ENCODE peak calls at places on chromosomes 16 and 17, in ten cellular contexts. One of them, this sample, is unnamed.

GRCh38 chr17:1108810-1109605 is 70.8 kb downstream of the ABR start:
- DNase-seq in HCT116: no peak
- DNase-seq in PC-3: peak
- DNase-seq in CD8-positive, alpha-beta T cell: peak
- DNase-seq in psoas muscle: peak
- DNase-seq in esophagus squamous epithelium: no peak
- DNase-seq in endothelial cell of umbilical vein: peak
- DNase-seq in SJCRH30: no peak
- DNase-seq in right cardiac atrium: peak
- DNase-seq in GM23248: peak
- DNase-seq in this sample: peak

GRCh38 chr16:11342021-11342855 is 3.0 kb upstream of the RMI2 start:
- DNase-seq in psoas muscle: no peak
- DNase-seq in GM23248: no peak
- DNase-seq in right cardiac atrium: no peak
- DNase-seq in SJCRH30: no peak
- DNase-seq in esophagus squamous epithelium: no peak
- DNase-seq in HCT116: no peak
- DNase-seq in CD8-positive, alpha-beta T cell: no peak
- DNase-seq in endothelial cell of umbilical vein: no peak
- DNase-seq in PC-3: no peak
- DNase-seq in this sample: no peak

GRCh38 chr16:66363196-66363777 is 3.2 kb upstream of the CDH5 start:
- DNase-seq in SJCRH30: no peak
- DNase-seq in esophagus squamous epithelium: no peak
- DNase-seq in psoas muscle: no peak
- DNase-seq in HCT116: no peak
- DNase-seq in PC-3: no peak
- DNase-seq in endothelial cell of umbilical vein: no peak
- DNase-seq in right cardiac atrium: no peak
- DNase-seq in CD8-positive, alpha-beta T cell: no peak
- DNase-seq in GM23248: no peak
- DNase-seq in this sample: no peak

GRCh38 chr17:18235743-18236256 is 10.4 kb downstream of the LLGL1 start:
- DNase-seq in endothelial cell of umbilical vein: peak
- DNase-seq in PC-3: peak
- DNase-seq in esophagus squamous epithelium: no peak
- DNase-seq in right cardiac atrium: peak
- DNase-seq in GM23248: peak
- DNase-seq in SJCRH30: no peak
- DNase-seq in psoas muscle: no peak
- DNase-seq in HCT116: no peak
- DNase-seq in CD8-positive, alpha-beta T cell: no peak
- DNase-seq in this sample: no peak

GRCh38 chr17:17342242-17342945 is 39.2 kb downstream of the NT5M start:
- DNase-seq in endothelial cell of umbilical vein: no peak
- DNase-seq in CD8-positive, alpha-beta T cell: no peak
- DNase-seq in GM23248: no peak
- DNase-seq in HCT116: no peak
- DNase-seq in right cardiac atrium: no peak
- DNase-seq in PC-3: no peak
- DNase-seq in psoas muscle: no peak
- DNase-seq in SJCRH30: no peak
- DNase-seq in esophagus squamous epithelium: no peak
- DNase-seq in this sample: no peak

GRCh38 chr17:36610472-36610871 is 9.1 kb downstream of the MRM1 start:
- DNase-seq in SJCRH30: no peak
- DNase-seq in PC-3: no peak
- DNase-seq in CD8-positive, alpha-beta T cell: no peak
- DNase-seq in right cardiac atrium: no peak
- DNase-seq in GM23248: peak
- DNase-seq in esophagus squamous epithelium: no peak
- DNase-seq in psoas muscle: peak
- DNase-seq in HCT116: no peak
- DNase-seq in endothelial cell of umbilical vein: no peak
- DNase-seq in this sample: no peak

GRCh38 chr16:21277927-21278706 is at the start of gene CRYM:
- DNase-seq in right cardiac atrium: peak
- DNase-seq in PC-3: peak
- DNase-seq in endothelial cell of umbilical vein: peak
- DNase-seq in esophagus squamous epithelium: no peak
- DNase-seq in HCT116: no peak
- DNase-seq in psoas muscle: peak
- DNase-seq in GM23248: peak
- DNase-seq in CD8-positive, alpha-beta T cell: no peak
- DNase-seq in SJCRH30: no peak
- DNase-seq in this sample: peak

GRCh38 chr16:57276596-57276995 is 7.9 kb downstream of the PLLP start:
- DNase-seq in PC-3: peak
- DNase-seq in psoas muscle: no peak
- DNase-seq in SJCRH30: peak
- DNase-seq in GM23248: peak
- DNase-seq in CD8-positive, alpha-beta T cell: no peak
- DNase-seq in esophagus squamous epithelium: no peak
- DNase-seq in endothelial cell of umbilical vein: no peak
- DNase-seq in right cardiac atrium: no peak
- DNase-seq in HCT116: no peak
- DNase-seq in this sample: no peak

DNA sequence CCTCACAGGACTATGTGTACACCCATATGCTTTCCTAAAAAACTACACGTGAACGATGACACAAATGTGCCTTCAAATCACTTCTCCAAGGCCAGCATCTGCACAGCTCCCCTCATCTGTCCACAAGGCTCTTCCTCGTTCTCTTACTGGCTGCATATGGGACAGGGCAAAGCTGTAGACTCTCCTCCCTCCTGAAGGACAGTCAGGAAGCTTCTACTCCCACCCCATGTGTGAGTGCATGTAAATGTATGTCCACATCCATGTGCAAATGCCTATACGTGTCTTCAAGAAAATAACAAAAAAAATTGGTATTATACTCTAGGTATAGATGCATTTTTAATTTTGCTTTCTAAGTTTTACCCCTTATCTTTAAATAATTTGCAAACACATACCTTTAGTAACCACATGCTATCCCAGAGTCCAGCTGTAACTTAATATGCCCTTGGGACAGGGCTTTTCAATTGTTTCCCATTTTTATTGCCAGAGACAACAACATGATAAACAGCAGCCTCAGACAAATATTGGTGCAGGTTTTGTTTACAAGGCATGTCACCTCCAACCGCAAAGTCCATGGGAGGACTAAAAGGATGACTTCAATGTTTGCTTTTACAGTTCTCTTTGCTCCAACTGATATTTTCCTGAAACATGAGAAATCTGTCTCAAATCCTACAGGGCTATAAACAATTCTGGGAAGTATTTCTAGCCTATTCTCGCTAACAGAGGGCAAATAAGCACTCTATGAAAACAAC is 31.6 kb upstream of the FAAP100 start:
- DNase-seq in psoas muscle: no peak
- DNase-seq in GM23248: no peak
- DNase-seq in SJCRH30: no peak
- DNase-seq in right cardiac atrium: no peak
- DNase-seq in endothelial cell of umbilical vein: peak
- DNase-seq in esophagus squamous epithelium: no peak
- DNase-seq in PC-3: peak
- DNase-seq in HCT116: no peak
- DNase-seq in CD8-positive, alpha-beta T cell: no peak
- DNase-seq in this sample: no peak
- H3K27ac ChIP-seq in psoas muscle: no peak
- H3K27ac ChIP-seq in GM23248: no peak
- H3K27ac ChIP-seq in SJCRH30: no peak
- H3K27ac ChIP-seq in right cardiac atrium: no peak
- H3K27ac ChIP-seq in endothelial cell of umbilical vein: no peak
- H3K27ac ChIP-seq in esophagus squamous epithelium: no peak
- H3K27ac ChIP-seq in PC-3: peak
- H3K27ac ChIP-seq in HCT116: no peak
- H3K27ac ChIP-seq in CD8-positive, alpha-beta T cell: no peak
- H3K27ac ChIP-seq in this sample: no peak

GRCh38 chr17:21425736-21426135 is 49.6 kb downstream of the KCNJ12 start:
- DNase-seq in PC-3: no peak
- DNase-seq in esophagus squamous epithelium: no peak
- DNase-seq in CD8-positive, alpha-beta T cell: no peak
- DNase-seq in endothelial cell of umbilical vein: no peak
- DNase-seq in HCT116: no peak
- DNase-seq in SJCRH30: no peak
- DNase-seq in psoas muscle: no peak
- DNase-seq in right cardiac atrium: no peak
- DNase-seq in GM23248: peak
- DNase-seq in this sample: no peak
- H3K4me3 ChIP-seq in PC-3: no peak
- H3K4me3 ChIP-seq in esophagus squamous epithelium: no peak
- H3K4me3 ChIP-seq in CD8-positive, alpha-beta T cell: no peak
- H3K4me3 ChIP-seq in endothelial cell of umbilical vein: no peak
- H3K4me3 ChIP-seq in HCT116: no peak
- H3K4me3 ChIP-seq in SJCRH30: no peak
- H3K4me3 ChIP-seq in psoas muscle: no peak
- H3K4me3 ChIP-seq in right cardiac atrium: no peak
- H3K4me3 ChIP-seq in GM23248: no peak
- H3K4me3 ChIP-seq in this sample: no peak

GRCh38 chr17:81941484-81942166 is 4.5 kb upstream of the PYCR1 start:
- DNase-seq in esophagus squamous epithelium: no peak
- DNase-seq in GM23248: no peak
- DNase-seq in psoas muscle: peak
- DNase-seq in PC-3: no peak
- DNase-seq in HCT116: no peak
- DNase-seq in SJCRH30: peak
- DNase-seq in right cardiac atrium: peak
- DNase-seq in CD8-positive, alpha-beta T cell: no peak
- DNase-seq in endothelial cell of umbilical vein: no peak
- DNase-seq in this sample: peak

GRCh38 chr17:81940538-81941483 is 3.7 kb upstream of the PYCR1 start:
- DNase-seq in SJCRH30: no peak
- DNase-seq in GM23248: no peak
- DNase-seq in psoas muscle: no peak
- DNase-seq in esophagus squamous epithelium: no peak
- DNase-seq in CD8-positive, alpha-beta T cell: no peak
- DNase-seq in PC-3: no peak
- DNase-seq in endothelial cell of umbilical vein: no peak
- DNase-seq in right cardiac atrium: peak
- DNase-seq in HCT116: no peak
- DNase-seq in this sample: no peak

GRCh38 chr17:81939881-81940385 is 2.8 kb upstream of the PYCR1 start:
- DNase-seq in CD8-positive, alpha-beta T cell: no peak
- DNase-seq in psoas muscle: peak
- DNase-seq in HCT116: no peak
- DNase-seq in PC-3: no peak
- DNase-seq in right cardiac atrium: peak
- DNase-seq in GM23248: peak
- DNase-seq in endothelial cell of umbilical vein: no peak
- DNase-seq in esophagus squamous epithelium: no peak
- DNase-seq in SJCRH30: no peak
- DNase-seq in this sample: peak

GRCh38 chr17:81944858-81945257 is 2.2 kb downstream of the MYADML2 start:
- DNase-seq in SJCRH30: no peak
- DNase-seq in PC-3: no peak
- DNase-seq in right cardiac atrium: no peak
- DNase-seq in GM23248: no peak
- DNase-seq in psoas muscle: no peak
- DNase-seq in CD8-positive, alpha-beta T cell: no peak
- DNase-seq in endothelial cell of umbilical vein: no peak
- DNase-seq in esophagus squamous epithelium: no peak
- DNase-seq in HCT116: no peak
- DNase-seq in this sample: no peak

GRCh38 chr17:81942167-81942553 is 4.9 kb downstream of the MYADML2 start:
- DNase-seq in endothelial cell of umbilical vein: no peak
- DNase-seq in GM23248: no peak
- DNase-seq in PC-3: no peak
- DNase-seq in right cardiac atrium: peak
- DNase-seq in psoas muscle: no peak
- DNase-seq in HCT116: no peak
- DNase-seq in SJCRH30: no peak
- DNase-seq in CD8-positive, alpha-beta T cell: no peak
- DNase-seq in esophagus squamous epithelium: no peak
- DNase-seq in this sample: no peak
- H3K27ac ChIP-seq in endothelial cell of umbilical vein: no peak
- H3K27ac ChIP-seq in GM23248: no peak
- H3K27ac ChIP-seq in PC-3: no peak
- H3K27ac ChIP-seq in right cardiac atrium: no peak
- H3K27ac ChIP-seq in psoas muscle: peak
- H3K27ac ChIP-seq in HCT116: no peak
- H3K27ac ChIP-seq in SJCRH30: peak
- H3K27ac ChIP-seq in CD8-positive, alpha-beta T cell: no peak
- H3K27ac ChIP-seq in esophagus squamous epithelium: no peak
- H3K27ac ChIP-seq in this sample: peak

GRCh38 chr16:2966043-2966802 is 2.1 kb downstream of the KREMEN2 start:
- DNase-seq in SJCRH30: no peak
- DNase-seq in HCT116: no peak
- DNase-seq in psoas muscle: no peak
- DNase-seq in PC-3: no peak
- DNase-seq in GM23248: no peak
- DNase-seq in endothelial cell of umbilical vein: no peak
- DNase-seq in right cardiac atrium: peak
- DNase-seq in CD8-positive, alpha-beta T cell: no peak
- DNase-seq in esophagus squamous epithelium: no peak
- DNase-seq in this sample: no peak
- H3K4me3 ChIP-seq in SJCRH30: no peak
- H3K4me3 ChIP-seq in HCT116: no peak
- H3K4me3 ChIP-seq in psoas muscle: peak
- H3K4me3 ChIP-seq in PC-3: no peak
- H3K4me3 ChIP-seq in GM23248: no peak
- H3K4me3 ChIP-seq in endothelial cell of umbilical vein: no peak
- H3K4me3 ChIP-seq in right cardiac atrium: no peak
- H3K4me3 ChIP-seq in CD8-positive, alpha-beta T cell: no peak
- H3K4me3 ChIP-seq in esophagus squamous epithelium: no peak
- H3K4me3 ChIP-seq in this sample: peak

This sample was measured in left ventricle myocardium inferior.